ENCODE peak calls at places on chromosome 4, in five cellular contexts. C is H7, Q is spleen, O is HCEC 1CT, V is A172. G is an unnamed sample.

GRCh38 chr4:108828620-108829019 is 65.8 kb upstream of the ETNPPL start:
- DNase-seq in Q (no peak), V (no peak), C (no peak), O (no peak), G (no peak)

GRCh38 chr4:16897991-16898827 is at the start of gene LDB2:
- DNase-seq in C (peak; percentile 46), V (no peak), Q (no peak), O (peak; percentile 71), G (peak; percentile 92)

GRCh38 chr4:25993564-25994185 is 79.7 kb downstream of the SMIM20 start:
- DNase-seq in V (peak; percentile 25), C (peak; percentile 85), Q (no peak), O (peak; percentile 7), G (no peak)

GRCh38 chr4:183955666-183956065 is 50.6 kb downstream of the STOX2 start:
- DNase-seq in Q (no peak), C (no peak), V (no peak), O (no peak), G (no peak)

GRCh38 chr4:114316789-114317188 is 281.8 kb upstream of the UGT8 start:
- DNase-seq in O (no peak), Q (no peak), C (no peak), V (no peak), G (no peak)

GRCh38 chr4:84530871-84531270 is 31.8 kb upstream of the NKX6-1 start:
- DNase-seq in Q (no peak), V (peak; percentile 40), O (peak; percentile 1), C (no peak), G (no peak)

GRCh38 chr4:173231916-173232315 is 63.3 kb downstream of the GALNT7 start:
- DNase-seq in O (peak; percentile 39), V (no peak), Q (no peak), C (no peak), G (no peak)

GRCh38 chr4:40731792-40732245 is 17.9 kb upstream of the NSUN7 start:
- DNase-seq in Q (peak; percentile 76), O (no peak), C (no peak), V (no peak), G (no peak)

GRCh38 chr4:113090954-113091353 is 41.5 kb downstream of the ANK2 start:
- DNase-seq in O (no peak), V (no peak), Q (no peak), C (no peak), G (no peak)

GRCh38 chr4:107845721-107846120 is 21.0 kb downstream of the SGMS2 start:
- DNase-seq in C (no peak), V (no peak), Q (no peak), O (no peak), G (no peak)

GRCh38 chr4:6342530-6343293 is 73.1 kb downstream of the WFS1 start:
- DNase-seq in V (no peak), Q (peak; percentile 30), O (no peak), C (no peak), G (peak; percentile 37)

GRCh38 chr4:187586892-187587291 is 408.7 kb upstream of the ZFP42 start:
- DNase-seq in O (no peak), Q (no peak), V (no peak), C (no peak), G (no peak)

GRCh38 chr4:13611283-13611842 is 16.2 kb downstream of the BOD1L1 start:
- DNase-seq in Q (peak; percentile 72), O (peak; percentile 18), C (no peak), V (no peak), G (no peak)

GRCh38 chr4:13483142-13484044 is 747 bp downstream of the RAB28 start:
- DNase-seq in C (peak; percentile 50), V (peak; percentile 61), O (peak; percentile 61), Q (no peak), G (no peak)

GRCh38 chr4:7698586-7698985 is 241.1 kb downstream of the AFAP1 start:
- DNase-seq in Q (no peak), O (no peak), C (peak; percentile 87), V (no peak), G (no peak)

GRCh38 chr4:2619459-2619858 is 83.0 kb downstream of the FAM193A start:
- DNase-seq in C (no peak), Q (no peak), V (no peak), O (no peak), G (no peak)

GRCh38 chr4:31104596-31104995 is 384.4 kb downstream of the PCDH7 start:
- DNase-seq in V (no peak), O (no peak), C (no peak), Q (no peak), G (no peak)

GRCh38 chr4:6011686-6012085 is 6.5 kb downstream of the C4orf50 start:
- DNase-seq in Q (no peak), O (no peak), V (no peak), C (no peak), G (peak; percentile 80)

GRCh38 chr4:155796031-155796430 is 37.2 kb downstream of the GUCY1B1 start:
- DNase-seq in Q (no peak), V (peak; percentile 55), O (peak; percentile 40), C (peak; percentile 26), G (no peak)

GRCh38 chr4:182318256-182318655 is 75.1 kb downstream of the TENM3 start:
- DNase-seq in C (no peak), V (no peak), O (no peak), Q (no peak), G (no peak)

GRCh38 chr4:3037957-3038451 is 36.3 kb downstream of the HTT-AS start:
- DNase-seq in V (no peak), O (no peak), C (no peak), Q (peak; percentile 77), G (no peak)

GRCh38 chr4:133588306-133588705 is 439.2 kb downstream of the PCDH10 start:
- DNase-seq in O (no peak), V (no peak), C (no peak), Q (no peak), G (no peak)

GRCh38 chr4:114400531-114400930 is 198.1 kb upstream of the UGT8 start:
- DNase-seq in V (peak; percentile 48), O (peak; percentile 13), C (no peak), Q (no peak), G (no peak)

GRCh38 chr4:42671431-42672194 is 14.7 kb upstream of the ATP8A1 start:
- DNase-seq in Q (no peak), C (no peak), O (no peak), V (no peak), G (no peak)

GRCh38 chr4:148922497-148922896 is 480.3 kb upstream of the NR3C2 start:
- DNase-seq in O (no peak), Q (no peak), C (no peak), V (no peak), G (no peak)

GRCh38 chr4:20490734-20491133 is 209.5 kb upstream of the PACRGL start:
- DNase-seq in Q (no peak), C (peak; percentile 8), V (no peak), O (no peak), G (no peak)

GRCh38 chr4:173192375-173193162 is 24.0 kb downstream of the GALNT7 start:
- DNase-seq in O (no peak), Q (no peak), V (no peak), C (no peak), G (no peak)

GRCh38 chr4:2843909-2844584 is 403 bp downstream of the ADD1 start:
- DNase-seq in O (peak; percentile 3), V (no peak), Q (peak; percentile 90), C (peak; percentile 86), G (peak; percentile 86)

GRCh38 chr4:101229116-101229515 is 118.2 kb downstream of the PPP3CA start:
- DNase-seq in V (peak; percentile 13), O (no peak), Q (no peak), C (no peak), G (no peak)

GRCh38 chr4:55424791-55425190 is 29.0 kb downstream of the TMEM165 start:
- DNase-seq in O (no peak), Q (no peak), C (no peak), V (no peak), G (no peak)

GRCh38 chr4:152316969-152317368 is 218.9 kb downstream of the FBXW7 start:
- DNase-seq in O (no peak), V (no peak), C (no peak), Q (no peak), G (no peak)